ENCODE peak calls at places on chromosome 6, in six cellular contexts. K is brain microvascular endothelial cell, C is RWPE1, R is heart right ventricle, M is cardiac muscle cell, Y is IMR-90. X is an unnamed sample.
A peak's percentile ranks its signal among the peaks of the same experiment; 100 is the strongest.

GRCh38 chr6:109631403-109631802 is 59.6 kb downstream of the AK9 start:
- DNase-seq in K (no peak), C (no peak), R (no peak), M (no peak), Y (no peak), X (no peak)

GRCh38 chr6:163984446-163984936 is 570.0 kb downstream of the QKI start:
- DNase-seq in K (peak; percentile 11), C (no peak), R (no peak), M (peak; percentile 10), Y (no peak), X (no peak)

GRCh38 chr6:105077592-105078463 is 102.0 kb downstream of the POPDC3 start:
- DNase-seq in K (peak; percentile 15), C (peak; percentile 39), R (no peak), M (peak; percentile 68), Y (peak; percentile 64), X (no peak)

GRCh38 chr6:132025468-132025867 is 74.3 kb upstream of the CCN2 start:
- DNase-seq in K (no peak), C (no peak), R (no peak), M (no peak), Y (no peak), X (no peak)

GRCh38 chr6:168609026-168609685 is 168.2 kb downstream of the SMOC2 start:
- DNase-seq in K (no peak), C (peak; percentile 58), R (no peak), M (no peak), Y (no peak), X (no peak)

GRCh38 chr6:52020961-52021570 is 66.3 kb downstream of the PKHD1 start:
- DNase-seq in K (no peak), C (peak; percentile 7), R (no peak), M (peak; percentile 48), Y (peak; percentile 34), X (no peak)

GRCh38 chr6:34383171-34383631 is 9.3 kb downstream of the NUDT3 start:
- DNase-seq in K (peak; percentile 63), C (no peak), R (no peak), M (peak; percentile 88), Y (peak; percentile 86), X (no peak)

GRCh38 chr6:167049275-167049674 is 50.1 kb downstream of the CEP43 start:
- DNase-seq in K (no peak), C (no peak), R (no peak), M (no peak), Y (no peak), X (no peak)

GRCh38 chr6:41163419-41163717 is 452 bp upstream of the TREM2 start:
- DNase-seq in K (no peak), C (no peak), R (no peak), M (no peak), Y (no peak), X (no peak)

GRCh38 chr6:1624071-1624847 is 14.5 kb downstream of the FOXC1 start:
- DNase-seq in K (no peak), C (no peak), R (no peak), M (no peak), Y (no peak), X (no peak)

GRCh38 chr6:11283629-11284028 is 51.2 kb upstream of the NEDD9 start:
- DNase-seq in K (no peak), C (no peak), R (no peak), M (no peak), Y (no peak), X (no peak)

GRCh38 chr6:16964553-16965499 is 137.0 kb upstream of the STMND1 start:
- DNase-seq in K (peak; percentile 76), C (peak; percentile 63), R (peak; percentile 62), M (peak; percentile 82), Y (peak; percentile 70), X (peak; percentile 47)

GRCh38 chr6:90186637-90187361 is 109.8 kb downstream of the BACH2 start:
- DNase-seq in K (no peak), C (no peak), R (no peak), M (no peak), Y (no peak), X (no peak)

GRCh38 chr6:162443101-162443500 is 284.5 kb downstream of the PRKN start:
- DNase-seq in K (no peak), C (peak; percentile 29), R (no peak), M (no peak), Y (no peak), X (no peak)

GRCh38 chr6:164151762-164152161 is 737.2 kb downstream of the QKI start:
- DNase-seq in K (no peak), C (no peak), R (no peak), M (no peak), Y (no peak), X (no peak)

GRCh38 chr6:83633609-83634008 is 75.3 kb downstream of the SNAP91 start:
- DNase-seq in K (no peak), C (no peak), R (no peak), M (no peak), Y (no peak), X (no peak)

GRCh38 chr6:87832025-87832825 is 130.2 kb upstream of the AKIRIN2 start:
- DNase-seq in K (no peak), C (no peak), R (no peak), M (peak; percentile 39), Y (peak; percentile 30), X (no peak)

GRCh38 chr6:113654396-113654795 is 202.7 kb upstream of the MARCKS start:
- DNase-seq in K (peak; percentile 52), C (peak; percentile 87), R (no peak), M (peak; percentile 65), Y (peak; percentile 30), X (no peak)

GRCh38 chr6:137163732-137164318 is 9.6 kb downstream of the IL22RA2 start:
- DNase-seq in K (no peak), C (no peak), R (no peak), M (no peak), Y (no peak), X (no peak)

GRCh38 chr6:141482773-141483172 is 650.0 kb upstream of the GJE1 start:
- DNase-seq in K (peak; percentile 25), C (no peak), R (no peak), M (peak; percentile 15), Y (peak; percentile 20), X (no peak)

GRCh38 chr6:18024876-18025275 is 37.4 kb upstream of the KIF13A start:
- DNase-seq in K (no peak), C (no peak), R (no peak), M (no peak), Y (no peak), X (no peak)

GRCh38 chr6:87152528-87152950 is 2.8 kb upstream of the ZNF292 start:
- DNase-seq in K (peak; percentile 4), C (no peak), R (no peak), M (no peak), Y (peak; percentile 16), X (no peak)

GRCh38 chr6:46090115-46091079 is 39.4 kb upstream of the ENPP4 start:
- DNase-seq in K (peak; percentile 42), C (peak; percentile 63), R (peak; percentile 60), M (peak; percentile 69), Y (peak; percentile 34), X (peak; percentile 6)

GRCh38 chr6:95596021-95596420 is 18.7 kb downstream of the MANEA start:
- DNase-seq in K (no peak), C (peak; percentile 58), R (no peak), M (no peak), Y (no peak), X (no peak)

GRCh38 chr6:25088513-25088912 is 152.8 kb upstream of the RIPOR2 start:
- DNase-seq in K (peak; percentile 7), C (peak; percentile 33), R (no peak), M (peak; percentile 65), Y (peak; percentile 28), X (no peak)
- H3K27ac ChIP-seq in K (no peak overlapping the region), C (no peak overlapping the region), R (peak overlapping the region; percentile 74), M (no peak overlapping the region), Y (no peak overlapping the region), X (no peak overlapping the region)

DNA sequence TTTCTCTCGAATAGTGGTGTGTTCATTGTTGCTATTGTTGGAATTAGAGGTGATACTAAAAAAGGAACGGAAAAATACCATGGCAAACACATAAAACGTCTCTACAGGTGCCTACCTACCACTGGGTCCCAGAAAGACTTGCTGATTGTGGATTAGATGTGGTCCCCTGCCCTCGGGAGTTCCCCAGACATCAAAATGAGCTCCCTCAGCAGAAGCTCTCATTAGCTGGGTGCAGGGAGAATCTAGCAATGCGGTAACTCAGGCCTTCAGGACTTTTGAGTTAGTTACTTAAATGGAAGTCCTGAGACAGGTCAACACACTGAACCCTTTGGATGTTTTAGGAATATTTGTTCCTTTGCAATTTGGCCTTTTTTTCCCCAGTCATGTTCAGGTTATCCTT is 6.1 kb downstream of the IRF4 start:
- DNase-seq in K (no peak), C (no peak), R (no peak), M (no peak), Y (no peak), X (no peak)
- H3K27ac ChIP-seq in K (no peak overlapping the region), C (no peak overlapping the region), R (no peak overlapping the region), M (no peak overlapping the region), Y (no peak overlapping the region), X (no peak overlapping the region)

GRCh38 chr6:158039571-158040050 is 57.9 kb downstream of the SYNJ2 start:
- DNase-seq in K (peak; percentile 91), C (no peak), R (no peak), M (peak; percentile 49), Y (peak; percentile 52), X (no peak)

GRCh38 chr6:158040051-158040803 is 58.6 kb downstream of the SYNJ2 start:
- DNase-seq in K (peak; percentile 98), C (peak; percentile 75), R (no peak), M (peak; percentile 96), Y (peak; percentile 100), X (no peak)

GRCh38 chr6:158038291-158039177 is 56.9 kb downstream of the SYNJ2 start:
- DNase-seq in K (no peak), C (no peak), R (no peak), M (no peak), Y (no peak), X (no peak)

GRCh38 chr6:158037771-158038170 is 56.1 kb downstream of the SYNJ2 start:
- DNase-seq in K (no peak), C (no peak), R (no peak), M (no peak), Y (no peak), X (no peak)

DNA sequence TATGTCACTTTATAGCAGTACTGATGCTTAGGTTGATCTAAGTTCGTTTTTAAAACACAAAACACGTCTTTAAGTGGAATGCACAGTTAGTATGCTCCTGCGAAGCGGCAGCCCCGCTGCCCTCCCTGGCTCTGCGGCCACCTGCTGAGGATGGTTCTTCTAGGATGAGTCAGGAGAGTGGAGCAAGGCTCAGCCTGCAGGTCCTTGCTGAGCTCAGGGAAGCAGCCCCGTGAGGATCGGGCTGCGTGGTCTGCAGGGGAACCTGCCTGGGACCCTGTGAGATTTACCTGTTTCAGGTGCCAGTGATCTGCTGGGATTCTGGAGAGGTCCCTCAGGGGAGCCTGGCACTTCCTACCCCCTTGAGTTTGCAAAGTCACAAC is 57.5 kb downstream of the SYNJ2 start:
- DNase-seq in K (peak; percentile 67), C (no peak), R (no peak), M (no peak), Y (peak; percentile 67), X (no peak)
- H3K27ac ChIP-seq in K (peak overlapping the region; percentile 99), C (peak overlapping the region; percentile 34), R (no peak overlapping the region), M (no peak overlapping the region), Y (peak overlapping the region; percentile 78), X (peak overlapping the region; percentile 53)

GRCh38 chr6:32115623-32116022 is 6.5 kb upstream of the TNXB start:
- DNase-seq in K (no peak), C (no peak), R (no peak), M (no peak), Y (no peak), X (no peak)
- H3K27ac ChIP-seq in K (no peak overlapping the region), C (peak overlapping the region; percentile 91), R (peak overlapping the region; percentile 20), M (no peak overlapping the region), Y (no peak overlapping the region), X (no peak overlapping the region)

GRCh38 chr6:154595538-154595937 is 85.1 kb upstream of the CNKSR3 start:
- DNase-seq in K (no peak), C (no peak), R (no peak), M (no peak), Y (no peak), X (no peak)
- H3K27ac ChIP-seq in K (no peak overlapping the region), C (no peak overlapping the region), R (no peak overlapping the region), M (no peak overlapping the region), Y (no peak overlapping the region), X (no peak overlapping the region)